ENCODE peak calls at places on chromosomes 11 and 22, in six cellular contexts. I is Caco-2, K is cardiac muscle cell, F is SK-N-SH, J is tibial artery, E is stomach. L is an unnamed sample.

GRCh38 chr11:45023065-45023365 is 72.3 kb upstream of the TP53I11 start:
- DNase-seq in I (no peak), K (no peak), F (no peak), J (no peak), E (no peak), L (no peak)

GRCh38 chr11:86151188-86152005 is 82.5 kb upstream of the PICALM start:
- DNase-seq in I (no peak), K (peak; percentile 27), F (no peak), J (peak; percentile 89), E (no peak), L (peak; percentile 45)

GRCh38 chr11:85823816-85824215 is 12.9 kb upstream of the SYTL2 start:
- DNase-seq in I (no peak), K (no peak), F (no peak), J (no peak), E (no peak), L (no peak)

GRCh38 chr22:38504731-38505594 is 1.1 kb downstream of the DDX17 start:
- DNase-seq in I (no peak), K (peak; percentile 32), F (peak; percentile 11), J (peak; percentile 69), E (peak; percentile 63), L (peak; percentile 38)

GRCh38 chr11:61042537-61042936 is 59.8 kb upstream of the CD5 start:
- DNase-seq in I (no peak), K (no peak), F (no peak), J (no peak), E (no peak), L (no peak)

GRCh38 chr11:73249304-73249703 is 22.8 kb upstream of the P2RY6 start:
- DNase-seq in I (peak; percentile 46), K (no peak), F (no peak), J (peak; percentile 16), E (no peak), L (no peak)

GRCh38 chr22:41344189-41344788 is 37.5 kb upstream of the TEF start:
- DNase-seq in I (no peak), K (no peak), F (no peak), J (no peak), E (no peak), L (no peak)

GRCh38 chr11:18790820-18791174 is 801 bp downstream of the PTPN5 start:
- DNase-seq in I (no peak), K (no peak), F (no peak), J (no peak), E (no peak), L (no peak)

GRCh38 chr22:19878461-19879247 is 24.0 kb upstream of the GNB1L start:
- DNase-seq in I (peak; percentile 25), K (no peak), F (peak; percentile 34), J (peak; percentile 44), E (no peak), L (peak; percentile 21)

GRCh38 chr22:48738204-48738980 is 1089.3 kb downstream of the BRD1 start:
- DNase-seq in I (peak; percentile 9), K (no peak), F (no peak), J (peak; percentile 45), E (no peak), L (peak; percentile 20)

GRCh38 chr11:86155210-86155844 is 86.4 kb upstream of the PICALM start:
- DNase-seq in I (no peak), K (no peak), F (no peak), J (no peak), E (no peak), L (no peak)

GRCh38 chr22:28282346-28282745 is 363.3 kb upstream of the PITPNB start:
- DNase-seq in I (no peak), K (no peak), F (no peak), J (no peak), E (no peak), L (no peak)

GRCh38 chr11:101180481-101180880 is 50.9 kb upstream of the PGR start:
- DNase-seq in I (no peak), K (no peak), F (no peak), J (no peak), E (no peak), L (no peak)

GRCh38 chr22:39723899-39724351 is 153.4 kb downstream of the CACNA1I start:
- DNase-seq in I (peak; percentile 48), K (no peak), F (no peak), J (peak; percentile 49), E (peak; percentile 25), L (no peak)

GRCh38 chr11:58805065-58805464 is 39.4 kb downstream of the GLYATL2 start:
- DNase-seq in I (no peak), K (no peak), F (no peak), J (no peak), E (no peak), L (no peak)

GRCh38 chr11:26330255-26330654 is 1.7 kb upstream of the ANO3 start:
- DNase-seq in I (no peak), K (no peak), F (no peak), J (no peak), E (no peak), L (no peak)

GRCh38 chr11:20373102-20373501 is 9.6 kb downstream of the HTATIP2 start:
- DNase-seq in I (no peak), K (no peak), F (no peak), J (no peak), E (no peak), L (no peak)

GRCh38 chr22:40051322-40051721 is 56.6 kb downstream of the FAM83F start:
- DNase-seq in I (no peak), K (no peak), F (no peak), J (no peak), E (no peak), L (no peak)

GRCh38 chr11:108559904-108560303 is 33.7 kb downstream of the EXPH5 start:
- DNase-seq in I (no peak), K (no peak), F (no peak), J (no peak), E (no peak), L (no peak)

GRCh38 chr11:126413843-126414405 is 58.4 kb downstream of the ST3GAL4 start:
- DNase-seq in I (no peak), K (no peak), F (no peak), J (no peak), E (no peak), L (no peak)

GRCh38 chr22:18056161-18056666 is 21.6 kb upstream of the PEX26 start:
- DNase-seq in I (no peak), K (no peak), F (peak; percentile 81), J (no peak), E (no peak), L (no peak)

GRCh38 chr22:24005201-24005600 is at the start of gene GSTT4:
- DNase-seq in I (no peak), K (peak; percentile 74), F (no peak), J (peak; percentile 87), E (peak; percentile 32), L (no peak)

GRCh38 chr22:26558246-26558895 is 31.6 kb downstream of the TPST2 start:
- DNase-seq in I (no peak), K (no peak), F (no peak), J (no peak), E (no peak), L (no peak)

GRCh38 chr22:37534445-37534844 is 15.2 kb upstream of the CARD10 start:
- DNase-seq in I (no peak), K (no peak), F (no peak), J (no peak), E (no peak), L (no peak)

GRCh38 chr11:114175706-114176105 is 116.2 kb downstream of the ZBTB16 start:
- DNase-seq in I (no peak), K (no peak), F (no peak), J (peak; percentile 66), E (no peak), L (peak; percentile 32)

GRCh38 chr22:38935616-38936015 is 21.8 kb upstream of the APOBEC3A start:
- DNase-seq in I (no peak), K (no peak), F (no peak), J (no peak), E (no peak), L (no peak)

GRCh38 chr11:28757725-28758515 is 649.7 kb downstream of the METTL15 start:
- DNase-seq in I (no peak), K (no peak), F (no peak), J (no peak), E (no peak), L (no peak)

GRCh38 chr11:126597041-126597440 is 241.6 kb downstream of the ST3GAL4 start:
- DNase-seq in I (no peak), K (peak; percentile 44), F (no peak), J (no peak), E (no peak), L (no peak)

GRCh38 chr11:128714881-128715280 is 21.0 kb downstream of the FLI1 start:
- DNase-seq in I (no peak), K (no peak), F (no peak), J (no peak), E (no peak), L (no peak)
- H3K4me1 ChIP-seq in I (no peaks in the 10 kb centered on the region), K (peaks cover 10% of the 10 kb centered on the region), F (peaks cover 12% of the 10 kb centered on the region), J (no peaks in the 10 kb centered on the region), E (peaks cover 29% of the 10 kb centered on the region), L (no peaks in the 10 kb centered on the region)

DNA sequence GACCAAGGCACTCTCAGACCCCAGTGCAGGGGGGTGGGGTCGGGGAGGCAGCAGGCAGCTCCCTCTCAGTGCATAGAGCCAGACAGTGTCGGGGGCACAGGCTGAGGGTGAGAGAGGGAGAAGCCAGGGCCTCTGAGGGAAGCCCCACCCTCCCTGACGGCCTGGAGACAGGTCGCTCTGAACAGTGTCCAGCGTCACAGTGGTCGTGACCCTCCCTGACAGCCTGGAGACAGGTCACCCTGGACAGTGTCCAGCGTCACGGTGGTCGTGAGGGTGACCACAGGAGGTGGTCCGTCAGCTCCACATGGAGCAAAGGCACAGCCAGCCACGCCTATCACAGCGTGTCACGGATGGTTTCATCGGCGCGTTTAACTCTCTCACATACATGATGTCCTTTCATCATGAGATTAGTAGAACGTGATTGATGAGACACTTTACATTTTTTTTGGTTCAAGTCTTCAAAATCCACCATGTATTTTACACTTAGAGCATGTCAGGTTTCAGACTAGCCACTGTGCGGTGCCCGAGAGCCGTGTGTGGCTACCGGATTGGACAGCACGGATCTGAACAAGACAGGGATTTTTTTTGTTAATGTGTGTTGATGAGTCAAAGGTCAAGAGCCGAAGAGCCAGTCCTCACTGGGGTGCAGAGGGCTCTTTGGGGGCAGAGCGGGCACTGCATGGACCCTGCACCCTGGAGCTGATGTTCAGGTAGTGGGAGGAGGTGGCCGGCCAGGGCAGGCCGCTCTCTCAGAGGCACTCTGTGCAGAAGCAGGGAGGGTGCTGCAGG is 23.9 kb upstream of the PANX2 start:
- DNase-seq in I (peak; percentile 66), K (peak; percentile 58), F (peak; percentile 81), J (no peak), E (peak; percentile 68), L (peak; percentile 82)
- TF ChIP-seq CTCF in I (peak; percentile 60), K (peak; percentile 93), F (peak; percentile 85), J (peak; percentile 64), E (peak; percentile 53), L (peak; percentile 73)

DNA sequence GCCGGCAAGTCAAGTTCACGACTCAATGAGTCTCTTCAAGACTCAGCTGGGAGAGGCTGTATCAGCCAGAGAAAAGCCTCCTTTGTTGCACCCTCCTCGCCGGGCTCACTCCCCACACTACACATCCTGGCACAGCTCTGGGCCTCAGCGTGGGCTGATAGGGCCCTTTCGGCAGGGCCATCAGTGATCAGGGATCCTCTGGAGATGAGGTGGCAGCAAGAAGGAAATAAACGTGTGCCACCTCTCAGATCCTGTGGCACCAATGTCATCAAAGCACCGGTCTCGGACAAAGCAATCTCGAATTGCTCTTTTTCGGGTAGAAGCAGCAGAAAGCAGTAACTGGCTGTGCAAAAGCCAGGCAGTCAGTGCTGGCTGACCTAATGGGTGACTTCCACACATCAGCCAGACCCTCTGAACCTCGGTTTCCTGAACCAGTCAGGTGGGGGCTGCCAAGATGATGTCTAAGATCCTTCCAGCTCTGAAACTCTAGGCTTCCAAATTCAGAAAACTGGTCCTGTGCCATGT is 2.1 kb downstream of the EHD1 start:
- DNase-seq in I (no peak), K (no peak), F (no peak), J (no peak), E (no peak), L (no peak)
- H3K4me3 ChIP-seq in I (peak overlapping the region; percentile 57), K (peak overlapping the region; percentile 81), F (peak overlapping the region; percentile 95), J (peak overlapping the region; percentile 66), E (peak overlapping the region; percentile 87), L (peak overlapping the region; percentile 59)

GRCh38 chr11:199782-200181 is 6.9 kb downstream of the SCGB1C1 start:
- DNase-seq in I (peak; percentile 37), K (no peak), F (no peak), J (no peak), E (peak; percentile 23), L (no peak)
- H3K4me1 ChIP-seq in I (no peaks in the 10 kb centered on the region), K (no peaks in the 10 kb centered on the region), F (no peaks in the 10 kb centered on the region), J (peaks cover 15% of the 10 kb centered on the region), E (peaks cover 13% of the 10 kb centered on the region), L (peaks cover 4% of the 10 kb centered on the region)